ENCODE peak calls at places on chromosomes 4 and X, in eight cellular contexts. X, B, W, E, Q, U, L and C are unnamed samples.

GRCh38 chrX:150558424-150558823 is 10.0 kb upstream of the MTM1 start:
- DNase-seq in X (no peak), B (no peak), W (no peak), E (no peak), Q (no peak), U (no peak), L (no peak), C (no peak)

GRCh38 chrX:3669841-3670240 is 43.6 kb downstream of the PRKX start:
- DNase-seq in X (no peak), B (no peak), W (no peak), E (no peak), Q (no peak), U (no peak), L (no peak), C (no peak)

GRCh38 chr4:20474119-20474518 is 222.4 kb downstream of the SLIT2 start:
- DNase-seq in X (no peak), B (peak), W (no peak), E (no peak), Q (no peak), U (no peak), L (no peak), C (peak)

GRCh38 chrX:45011597-45011996 is 138.6 kb downstream of the KDM6A start:
- DNase-seq in X (no peak), B (no peak), W (no peak), E (no peak), Q (no peak), U (no peak), L (no peak), C (no peak)

GRCh38 chrX:149638860-149639259 is 7.3 kb upstream of the TMEM185A start:
- DNase-seq in X (no peak), B (peak), W (no peak), E (no peak), Q (no peak), U (no peak), L (no peak), C (peak)

GRCh38 chr4:70778888-70779422 is 57.2 kb downstream of the RUFY3 start:
- DNase-seq in X (no peak), B (peak), W (no peak), E (no peak), Q (no peak), U (no peak), L (no peak), C (peak)

GRCh38 chr4:22897520-22898108 is 204.9 kb downstream of the GBA3 start:
- DNase-seq in X (peak), B (peak), W (peak), E (no peak), Q (no peak), U (no peak), L (peak), C (peak)

GRCh38 chr4:61786226-61786625 is 586.1 kb downstream of the ADGRL3 start:
- DNase-seq in X (no peak), B (no peak), W (no peak), E (no peak), Q (peak), U (no peak), L (no peak), C (no peak)

GRCh38 chr4:107888237-107888636 is 43.1 kb upstream of the CYP2U1 start:
- DNase-seq in X (no peak), B (no peak), W (no peak), E (no peak), Q (no peak), U (no peak), L (no peak), C (no peak)

GRCh38 chrX:43706786-43707185 is 50.7 kb downstream of the MAOA start:
- DNase-seq in X (no peak), B (no peak), W (no peak), E (no peak), Q (no peak), U (no peak), L (no peak), C (no peak)

GRCh38 chr4:78298618-78299017 is 241.5 kb downstream of the FRAS1 start:
- DNase-seq in X (no peak), B (peak), W (no peak), E (no peak), Q (no peak), U (no peak), L (no peak), C (peak)

GRCh38 chr4:3688018-3688998 is 77.9 kb upstream of the ADRA2C start:
- DNase-seq in X (no peak), B (peak), W (no peak), E (no peak), Q (no peak), U (no peak), L (no peak), C (peak)

GRCh38 chr4:1705732-1706131 is 6.4 kb downstream of the SLBP start:
- DNase-seq in X (no peak), B (no peak), W (no peak), E (no peak), Q (no peak), U (no peak), L (no peak), C (no peak)

GRCh38 chr4:177505171-177505615 is 63.0 kb upstream of the AGA start:
- DNase-seq in X (peak), B (no peak), W (no peak), E (no peak), Q (no peak), U (no peak), L (no peak), C (no peak)

GRCh38 chr4:2243682-2244380 is 1.9 kb upstream of the HAUS3 start:
- DNase-seq in X (peak), B (peak), W (no peak), E (no peak), Q (no peak), U (no peak), L (peak), C (peak)

GRCh38 chr4:120319230-120319761 is 252.6 kb upstream of the MAD2L1 start:
- DNase-seq in X (no peak), B (no peak), W (no peak), E (no peak), Q (no peak), U (no peak), L (no peak), C (no peak)

GRCh38 chr4:61923179-61923578 is 723.1 kb downstream of the ADGRL3 start:
- DNase-seq in X (no peak), B (peak), W (no peak), E (no peak), Q (no peak), U (no peak), L (no peak), C (no peak)

GRCh38 chr4:37023504-37023903 is 221.0 kb upstream of the NWD2 start:
- DNase-seq in X (no peak), B (no peak), W (no peak), E (no peak), Q (no peak), U (no peak), L (no peak), C (no peak)

GRCh38 chrX:18997916-18998315 is 14.0 kb upstream of the PHKA2 start:
- DNase-seq in X (peak), B (peak), W (no peak), E (no peak), Q (no peak), U (no peak), L (no peak), C (no peak)

GRCh38 chr4:29708473-29708872 is 1011.7 kb upstream of the PCDH7 start:
- DNase-seq in X (no peak), B (peak), W (no peak), E (no peak), Q (no peak), U (no peak), L (no peak), C (peak)

GRCh38 chr4:185283723-185284122 is 74.3 kb downstream of the SNX25 start:
- DNase-seq in X (no peak), B (peak), W (no peak), E (no peak), Q (no peak), U (no peak), L (no peak), C (peak)

GRCh38 chr4:1219553-1219950 is 29.4 kb downstream of the CTBP1 start:
- DNase-seq in X (no peak), B (no peak), W (no peak), E (no peak), Q (no peak), U (no peak), L (no peak), C (peak)

GRCh38 chrX:110734894-110735541 is 60.6 kb downstream of the CHRDL1 start:
- DNase-seq in X (no peak), B (peak), W (no peak), E (peak), Q (no peak), U (no peak), L (no peak), C (peak)